ENCODE peak calls at places on chromosomes 3 and 15, in five cellular contexts. Y is GM23248, X is prostate gland, B is mesenchymal stem cell, M is kidney epithelial cell. D is an unnamed sample.

GRCh38 chr3:50268703-50269451 is at the start of gene SEMA3B:
- DNase-seq in Y (peak; percentile 74), X (peak; percentile 66), B (no peak), M (peak; percentile 41), D (peak; percentile 76)

GRCh38 chr15:90952901-90953677 is 1.6 kb upstream of the RCCD1 start:
- DNase-seq in B (no peak), X (no peak), M (no peak), Y (no peak), D (no peak)

GRCh38 chr3:12797124-12797891 is 828 bp downstream of the CAND2 start:
- DNase-seq in M (no peak), Y (no peak), X (no peak), B (no peak), D (no peak)

GRCh38 chr15:101386006-101386405 is 91.0 kb upstream of the SNRPA1 start:
- DNase-seq in X (no peak), M (no peak), B (no peak), Y (no peak), D (no peak)

GRCh38 chr15:81302605-81303204 is 21.2 kb downstream of the STARD5 start:
- DNase-seq in B (no peak), M (no peak), Y (no peak), X (no peak), D (no peak)

GRCh38 chr3:112889357-112889756 is 42.7 kb upstream of the CD200R1L start:
- DNase-seq in Y (no peak), B (no peak), X (no peak), M (no peak), D (no peak)

GRCh38 chr15:62985768-62986167 is 56.8 kb upstream of the TPM1 start:
- DNase-seq in B (peak; percentile 81), X (no peak), M (no peak), Y (no peak), D (peak; percentile 46)

GRCh38 chr3:31213869-31214486 is 318.7 kb upstream of the STT3B start:
- DNase-seq in Y (no peak), X (no peak), M (no peak), B (peak; percentile 23), D (no peak)

GRCh38 chr3:105944281-105944680 is 75.5 kb upstream of the CBLB start:
- DNase-seq in M (no peak), Y (peak; percentile 72), X (no peak), B (no peak), D (peak; percentile 35)

GRCh38 chr3:14404396-14405119 is 2.2 kb downstream of the SLC6A6 start:
- DNase-seq in B (no peak), Y (no peak), M (no peak), X (no peak), D (no peak)
- H3K36me3 ChIP-seq in B (peaks cover 14% of the 10 kb centered on the region), Y (no peaks in the 10 kb centered on the region), M (no peaks in the 10 kb centered on the region), X (no peaks in the 10 kb centered on the region), D (no peaks in the 10 kb centered on the region)

DNA sequence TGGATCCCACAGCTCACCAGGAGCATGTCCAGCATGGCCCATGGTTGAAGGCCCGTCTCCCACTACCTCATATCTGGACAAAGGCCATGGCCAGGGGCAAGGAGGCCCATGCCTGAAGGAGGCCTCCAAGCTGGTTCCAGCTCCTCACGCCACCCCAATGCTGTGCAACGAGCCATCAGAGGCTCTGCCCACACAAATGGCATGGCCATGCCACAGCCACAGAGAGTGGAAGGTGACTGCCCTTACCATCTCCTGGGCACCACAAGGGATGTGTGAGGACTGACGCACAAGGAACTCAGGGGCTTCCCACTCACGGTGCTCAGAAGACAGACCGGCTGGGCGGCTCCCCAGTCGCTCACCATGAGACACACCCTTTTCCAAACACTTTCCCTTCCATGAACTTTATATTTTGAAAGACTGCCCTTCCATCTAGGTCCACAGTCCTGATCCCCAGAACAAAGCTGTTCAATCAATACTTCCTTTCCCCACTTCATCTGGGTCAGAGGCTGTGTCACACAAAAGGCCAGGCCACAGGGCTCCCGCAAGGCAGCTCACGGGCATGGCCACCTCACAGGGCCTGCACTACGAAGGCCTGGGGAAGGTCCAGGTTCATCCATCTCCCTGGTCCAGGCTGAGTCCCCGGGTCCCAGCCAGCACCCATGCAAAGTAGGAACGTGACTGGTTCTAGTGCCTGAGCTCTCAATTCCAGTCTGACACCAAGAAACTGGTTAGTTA is 66.4 kb downstream of the CYFIP1 start:
- DNase-seq in Y (no peak), X (no peak), M (no peak), B (no peak), D (no peak)
- H3K36me3 ChIP-seq in Y (peaks cover 46% of the 10 kb centered on the region), X (no peaks in the 10 kb centered on the region), M (peaks cover 8% of the 10 kb centered on the region), B (peaks cover 82% of the 10 kb centered on the region), D (peaks cover 93% of the 10 kb centered on the region)

GRCh38 chr3:158845748-158846350 is 44.0 kb downstream of the MFSD1 start:
- DNase-seq in Y (peak; percentile 41), B (peak; percentile 41), M (no peak), X (no peak), D (peak; percentile 60)

GRCh38 chr3:158847885-158848284 is 46.0 kb downstream of the MFSD1 start:
- DNase-seq in M (no peak), Y (no peak), B (no peak), X (no peak), D (no peak)

GRCh38 chr3:158846803-158847465 is 45.1 kb downstream of the MFSD1 start:
- DNase-seq in X (no peak), Y (no peak), B (peak; percentile 29), M (no peak), D (peak; percentile 13)

GRCh38 chr3:158847466-158847849 is 45.6 kb downstream of the MFSD1 start:
- DNase-seq in X (no peak), B (peak; percentile 9), Y (peak; percentile 54), M (no peak), D (peak; percentile 10)

DNA sequence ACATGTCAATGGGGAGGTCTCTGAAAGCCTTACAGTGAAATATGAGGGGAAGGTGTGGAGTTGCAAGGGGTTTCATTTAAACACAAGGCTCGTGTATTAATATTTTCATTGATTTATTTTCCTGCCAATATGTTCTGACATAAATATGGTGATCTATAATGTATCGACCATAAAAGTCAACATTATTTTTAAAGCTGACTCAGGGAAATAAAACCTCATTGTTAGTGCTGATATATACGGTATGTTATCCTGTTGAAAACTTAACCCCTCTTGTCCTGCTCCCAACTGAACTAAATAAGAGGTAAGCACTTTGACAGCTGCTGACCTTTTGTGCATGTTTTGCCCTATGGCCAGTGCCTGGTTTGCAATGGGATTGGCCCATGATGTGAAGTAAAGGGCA is 47.9 kb downstream of the MFSD1 start:
- DNase-seq in B (no peak), Y (no peak), X (no peak), M (no peak), D (no peak)
- H3K36me3 ChIP-seq in B (no peaks in the 10 kb centered on the region), Y (no peaks in the 10 kb centered on the region), X (no peaks in the 10 kb centered on the region), M (no peaks in the 10 kb centered on the region), D (no peaks in the 10 kb centered on the region)

DNA sequence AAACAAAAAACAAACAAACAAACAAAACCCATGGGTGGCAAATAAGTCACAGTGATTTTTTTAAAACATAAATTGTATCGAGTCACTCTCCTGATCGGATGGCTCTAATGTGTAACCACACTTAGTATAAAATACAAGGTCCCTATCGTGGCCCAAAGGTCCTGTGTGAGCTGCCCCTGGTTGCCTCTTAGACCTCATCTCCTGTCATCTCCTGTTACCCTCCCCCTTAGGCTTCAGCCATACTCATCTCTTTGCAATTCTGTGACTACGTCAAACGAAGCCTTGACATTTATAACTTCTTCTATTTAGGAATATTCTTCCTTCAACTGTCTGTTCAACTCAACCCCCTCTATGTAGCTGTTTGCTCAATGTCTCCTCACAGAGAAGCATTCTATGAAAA is 43.9 kb upstream of the TTBK2 start:
- DNase-seq in Y (no peak), B (no peak), X (no peak), M (no peak), D (no peak)
- H3K36me3 ChIP-seq in Y (peaks cover 28% of the 10 kb centered on the region), B (peaks cover 21% of the 10 kb centered on the region), X (peaks cover 9% of the 10 kb centered on the region), M (peaks cover 2% of the 10 kb centered on the region), D (peaks cover 69% of the 10 kb centered on the region)

GRCh38 chr15:75397494-75397893 is 29.1 kb upstream of the MAN2C1 start:
- DNase-seq in M (no peak), B (no peak), Y (peak; percentile 64), X (no peak), D (peak; percentile 11)
- H3K36me3 ChIP-seq in M (no peaks in the 10 kb centered on the region), B (peaks cover 41% of the 10 kb centered on the region), Y (peaks cover 64% of the 10 kb centered on the region), X (no peaks in the 10 kb centered on the region), D (peaks cover 90% of the 10 kb centered on the region)

GRCh38 chr3:119527731-119528130 is 29.4 kb downstream of the TIMMDC1 start:
- DNase-seq in B (no peak), M (no peak), Y (no peak), X (no peak), D (no peak)

GRCh38 chr3:119529883-119530282 is 29.5 kb downstream of the CD80 start:
- DNase-seq in X (no peak), B (peak; percentile 22), M (no peak), Y (peak; percentile 69), D (peak; percentile 73)

GRCh38 chr3:119530418-119530817 is 29.0 kb downstream of the CD80 start:
- DNase-seq in B (no peak), Y (no peak), M (no peak), X (no peak), D (no peak)

GRCh38 chr3:119524931-119525662 is 26.8 kb downstream of the TIMMDC1 start:
- DNase-seq in B (peak; percentile 13), Y (peak; percentile 44), X (no peak), M (no peak), D (peak; percentile 31)
- H3K36me3 ChIP-seq in B (peaks cover 7% of the 10 kb centered on the region), Y (peaks cover 22% of the 10 kb centered on the region), X (no peaks in the 10 kb centered on the region), M (no peaks in the 10 kb centered on the region), D (peaks cover 56% of the 10 kb centered on the region)

DNA sequence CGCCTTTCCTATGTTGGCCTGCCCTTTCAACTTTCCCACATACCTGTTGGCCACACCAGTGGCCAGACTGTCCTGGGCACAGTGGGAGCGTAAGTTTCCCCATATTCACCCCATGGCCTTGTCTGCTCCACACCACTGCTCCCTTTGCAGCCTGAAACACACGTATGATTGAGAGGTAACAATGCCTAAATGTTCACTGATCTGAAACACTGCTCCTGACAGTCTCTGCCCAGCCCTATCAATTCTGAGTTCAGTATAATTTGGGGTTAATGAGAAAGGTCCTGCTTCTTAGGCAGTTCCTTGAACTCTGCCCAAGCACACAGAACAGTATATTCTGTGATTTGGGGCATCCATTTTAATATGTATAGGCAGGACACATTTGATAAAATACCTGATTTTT is 52.2 kb downstream of the ANXA2 start:
- DNase-seq in X (no peak), Y (no peak), M (no peak), B (no peak), D (no peak)
- H3K36me3 ChIP-seq in X (peaks cover 2% of the 10 kb centered on the region), Y (peaks cover 61% of the 10 kb centered on the region), M (peaks cover 11% of the 10 kb centered on the region), B (peaks cover 33% of the 10 kb centered on the region), D (peaks cover 60% of the 10 kb centered on the region)

GRCh38 chr15:42986693-42987342 is 66.2 kb upstream of the TTBK2 start:
- DNase-seq in M (no peak), X (no peak), B (no peak), Y (no peak), D (no peak)
- H3K36me3 ChIP-seq in M (no peaks in the 10 kb centered on the region), X (no peaks in the 10 kb centered on the region), B (peaks cover 24% of the 10 kb centered on the region), Y (peaks cover 35% of the 10 kb centered on the region), D (peaks cover 59% of the 10 kb centered on the region)

DNA sequence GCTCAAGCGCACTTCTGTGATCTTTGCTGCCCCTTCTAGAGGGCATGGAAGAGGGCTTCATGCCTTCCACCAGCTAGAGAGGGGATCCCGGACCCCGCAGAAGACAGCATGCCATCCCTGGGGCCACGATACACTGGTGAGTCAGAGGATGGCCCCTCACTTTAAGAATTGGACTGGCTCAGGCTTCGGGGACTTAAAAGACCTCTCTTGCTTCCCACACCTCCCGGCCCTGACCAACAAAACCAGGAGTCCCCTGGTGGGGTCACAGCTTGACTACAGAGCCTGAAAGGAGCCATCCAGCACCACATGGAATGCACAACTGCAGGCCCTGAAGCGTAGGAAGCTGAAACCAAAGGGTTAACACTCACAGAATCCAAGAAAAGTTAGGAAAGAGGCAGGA is 92.4 kb downstream of the LRIG1 start:
- DNase-seq in Y (no peak), M (no peak), B (no peak), X (no peak), D (no peak)
- H3K36me3 ChIP-seq in Y (no peaks in the 10 kb centered on the region), M (no peaks in the 10 kb centered on the region), B (peaks cover 79% of the 10 kb centered on the region), X (peaks cover 3% of the 10 kb centered on the region), D (peaks cover 12% of the 10 kb centered on the region)

D was measured in adipocyte.